ENCODE peak calls at places on chromosomes 11 and 22, in ten cellular contexts. N is activated CD4-positive, alpha-beta T cell treated with anti-CD3 and anti-CD28 coated beads, Interleukin-2, amount 50 U/mL, for 4 hours; C is kidney tubule cell; M is activated T-helper 1 cell treated with anti-CD3 and anti-CD28 coated beads, Interleukin-12 subunit alpha, Interleukin-12 subunit beta, Interleukin-2, Interleukin-4 antibody, amounts not matched to agents 30 ng/mL and 10 ng/mL and 1 ng/mL, durations not matched to agents 14 hours and 24 hours and 36 hours; F is caudate nucleus; P is BJ; L is germinal center; R is Calu3; U is fibroblast of pulmonary artery; Y is LoVo. D is an unnamed sample.

GRCh38 chr11:128208329-128209220 is 378.8 kb downstream of the ETS1 start:
- DNase-seq in N (no peak), C (peak), M (no peak), F (no peak), P (peak), L (no peak), R (peak), U (peak), Y (peak), D (no peak)

GRCh38 chr22:31313366-31314147 is 21.3 kb upstream of the PIK3IP1 start:
- DNase-seq in N (peak), C (peak), M (peak), F (peak), P (no peak), L (peak), R (peak), U (peak), Y (peak), D (peak)

GRCh38 chr11:10302744-10303557 is 1.9 kb upstream of the ADM start:
- DNase-seq in N (peak), C (peak), M (peak), F (peak), P (no peak), L (peak), R (peak), U (peak), Y (peak), D (peak)

GRCh38 chr11:75507571-75507970 is 18.2 kb downstream of the GDPD5 start:
- DNase-seq in N (no peak), C (no peak), M (no peak), F (no peak), P (no peak), L (no peak), R (no peak), U (no peak), Y (no peak), D (no peak)

GRCh38 chr11:123362941-123363340 is 67.1 kb upstream of the GRAMD1B start:
- DNase-seq in N (no peak), C (no peak), M (no peak), F (no peak), P (no peak), L (peak), R (no peak), U (no peak), Y (no peak), D (no peak)

GRCh38 chr22:35313311-35314121 is 13.8 kb downstream of the TOM1 start:
- DNase-seq in N (no peak), C (peak), M (no peak), F (no peak), P (peak), L (no peak), R (peak), U (peak), Y (peak), D (peak)

GRCh38 chr11:93113824-93114223 is 84.0 kb downstream of the SLC36A4 start:
- DNase-seq in N (no peak), C (no peak), M (no peak), F (no peak), P (no peak), L (no peak), R (no peak), U (no peak), Y (no peak), D (no peak)

GRCh38 chr11:112364962-112365481 is 104.4 kb upstream of the PLET1 start:
- DNase-seq in N (no peak), C (no peak), M (no peak), F (no peak), P (peak), L (no peak), R (no peak), U (peak), Y (no peak), D (no peak)

GRCh38 chr22:22667966-22668880 is 23.8 kb downstream of the GGTLC2 start:
- DNase-seq in N (no peak), C (no peak), M (no peak), F (no peak), P (no peak), L (peak), R (no peak), U (no peak), Y (no peak), D (no peak)

GRCh38 chr22:49754674-49755590 is 72.7 kb downstream of the BRD1 start:
- DNase-seq in N (no peak), C (no peak), M (no peak), F (no peak), P (no peak), L (no peak), R (no peak), U (no peak), Y (no peak), D (no peak)

GRCh38 chr11:117950320-117950719 is 21.1 kb upstream of the TMPRSS13 start:
- DNase-seq in N (peak), C (no peak), M (peak), F (no peak), P (no peak), L (peak), R (no peak), U (no peak), Y (no peak), D (no peak)

GRCh38 chr11:11798586-11799438 is 43.0 kb upstream of the USP47 start:
- DNase-seq in N (peak), C (peak), M (peak), F (peak), P (no peak), L (peak), R (peak), U (peak), Y (peak), D (peak)

GRCh38 chr11:111851636-111852035 is 19.7 kb downstream of the ALG9 start:
- DNase-seq in N (no peak), C (no peak), M (no peak), F (no peak), P (no peak), L (no peak), R (no peak), U (peak), Y (no peak), D (no peak)